ENCODE peak calls at places on chromosomes 7 and 10, in five cellular contexts. One of them, this sample, is unnamed. For H3K27me3, the result is how much of the 10 kb centered on the place peaks cover.

GRCh38 chr10:26860026-26860541 is 674 bp downstream of the ABI1 start:
- DNase-seq in heart left ventricle: peak
- DNase-seq in tibial nerve: peak
- DNase-seq in Peyer's patch: peak
- DNase-seq in testis: peak
- DNase-seq in this sample: peak

GRCh38 chr10:104492349-104492940 is 138.8 kb downstream of the CFAP58 start:
- DNase-seq in testis: no peak
- DNase-seq in Peyer's patch: no peak
- DNase-seq in heart left ventricle: no peak
- DNase-seq in tibial nerve: no peak
- DNase-seq in this sample: no peak

GRCh38 chr7:100190059-100190711 is 12.5 kb downstream of the STAG3 start:
- DNase-seq in heart left ventricle: no peak
- DNase-seq in tibial nerve: no peak
- DNase-seq in testis: no peak
- DNase-seq in Peyer's patch: no peak
- DNase-seq in this sample: no peak

GRCh38 chr10:14603539-14604102 is 171.1 kb downstream of the FAM107B start:
- DNase-seq in testis: no peak
- DNase-seq in heart left ventricle: no peak
- DNase-seq in tibial nerve: no peak
- DNase-seq in Peyer's patch: no peak
- DNase-seq in this sample: no peak

GRCh38 chr10:63504145-63504881 is 16.9 kb upstream of the REEP3 start:
- DNase-seq in testis: no peak
- DNase-seq in tibial nerve: no peak
- DNase-seq in Peyer's patch: no peak
- DNase-seq in heart left ventricle: no peak
- DNase-seq in this sample: no peak

GRCh38 chr10:75681334-75681733 is 249.9 kb downstream of the LRMDA start:
- DNase-seq in testis: no peak
- DNase-seq in heart left ventricle: no peak
- DNase-seq in Peyer's patch: no peak
- DNase-seq in tibial nerve: no peak
- DNase-seq in this sample: no peak

GRCh38 chr7:145293120-145293792 is 457.4 kb upstream of the TPK1 start:
- DNase-seq in testis: no peak
- DNase-seq in Peyer's patch: no peak
- DNase-seq in heart left ventricle: no peak
- DNase-seq in tibial nerve: no peak
- DNase-seq in this sample: no peak

GRCh38 chr7:146864644-146865043 is 748.0 kb downstream of the CNTNAP2 start:
- DNase-seq in tibial nerve: no peak
- DNase-seq in Peyer's patch: no peak
- DNase-seq in testis: no peak
- DNase-seq in heart left ventricle: no peak
- DNase-seq in this sample: no peak

GRCh38 chr7:28329616-28330373 is 82.5 kb upstream of the CREB5 start:
- DNase-seq in heart left ventricle: no peak
- DNase-seq in tibial nerve: no peak
- DNase-seq in Peyer's patch: peak
- DNase-seq in testis: no peak
- DNase-seq in this sample: peak

GRCh38 chr10:69101451-69102095 is 13.7 kb downstream of the SRGN start:
- DNase-seq in heart left ventricle: no peak
- DNase-seq in tibial nerve: no peak
- DNase-seq in testis: no peak
- DNase-seq in Peyer's patch: no peak
- DNase-seq in this sample: peak

GRCh38 chr10:19819419-19820033 is 3.3 kb downstream of the PLXDC2 start:
- DNase-seq in Peyer's patch: peak
- DNase-seq in testis: peak
- DNase-seq in heart left ventricle: peak
- DNase-seq in tibial nerve: no peak
- DNase-seq in this sample: no peak

GRCh38 chr10:60731134-60731883 is 47.0 kb upstream of the CDK1 start:
- DNase-seq in tibial nerve: no peak
- DNase-seq in testis: no peak
- DNase-seq in Peyer's patch: peak
- DNase-seq in heart left ventricle: no peak
- DNase-seq in this sample: no peak

GRCh38 chr10:119006451-119007210 is 22.9 kb upstream of the NANOS1 start:
- DNase-seq in Peyer's patch: peak
- DNase-seq in heart left ventricle: no peak
- DNase-seq in tibial nerve: peak
- DNase-seq in testis: no peak
- DNase-seq in this sample: no peak

GRCh38 chr10:133616371-133617130 is 10.0 kb downstream of the FRG2B start:
- DNase-seq in heart left ventricle: no peak
- DNase-seq in tibial nerve: no peak
- DNase-seq in Peyer's patch: no peak
- DNase-seq in testis: no peak
- DNase-seq in this sample: no peak

GRCh38 chr7:44057849-44058758 is 7.3 kb downstream of the PGAM2 start:
- DNase-seq in heart left ventricle: no peak
- DNase-seq in testis: no peak
- DNase-seq in Peyer's patch: peak
- DNase-seq in tibial nerve: no peak
- DNase-seq in this sample: peak

GRCh38 chr7:112086496-112087254 is 119.5 kb downstream of the DOCK4 start:
- DNase-seq in Peyer's patch: no peak
- DNase-seq in testis: no peak
- DNase-seq in heart left ventricle: no peak
- DNase-seq in tibial nerve: no peak
- DNase-seq in this sample: no peak

GRCh38 chr7:98628916-98629525 is 11.9 kb downstream of the NPTX2 start:
- DNase-seq in Peyer's patch: no peak
- DNase-seq in heart left ventricle: no peak
- DNase-seq in testis: no peak
- DNase-seq in tibial nerve: no peak
- DNase-seq in this sample: no peak

GRCh38 chr7:25549315-25549933 is 321.1 kb upstream of the NPVF start:
- DNase-seq in heart left ventricle: no peak
- DNase-seq in testis: no peak
- DNase-seq in Peyer's patch: no peak
- DNase-seq in tibial nerve: no peak
- DNase-seq in this sample: no peak

GRCh38 chr7:150937848-150938561 is 40.1 kb downstream of the KCNH2 start:
- DNase-seq in heart left ventricle: no peak
- DNase-seq in tibial nerve: no peak
- DNase-seq in testis: no peak
- DNase-seq in Peyer's patch: peak
- DNase-seq in this sample: no peak

DNA sequence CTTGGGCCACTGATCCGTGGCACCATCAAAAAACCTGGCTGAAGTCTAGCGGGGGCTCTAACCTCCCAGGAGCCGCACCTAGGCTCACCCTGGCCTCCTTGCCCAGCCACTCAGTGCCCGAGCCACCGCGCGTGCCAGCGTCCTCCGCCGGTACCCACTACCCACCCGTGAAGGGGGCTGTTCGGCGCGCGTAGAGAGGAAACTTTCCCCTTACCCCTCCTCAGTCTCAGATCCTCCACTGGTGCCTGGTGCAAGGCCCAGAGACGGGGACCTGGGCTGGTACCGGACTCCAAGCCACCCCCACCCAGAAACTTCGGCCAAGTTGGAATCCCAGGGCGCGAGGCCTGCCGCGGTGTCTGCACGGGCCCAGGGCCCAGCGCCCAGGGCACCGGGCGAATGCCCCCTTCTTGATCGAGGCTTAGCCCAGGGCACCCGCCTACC is 3.5 kb upstream of the EBF3 start:
- DNase-seq in Peyer's patch: no peak
- DNase-seq in heart left ventricle: no peak
- DNase-seq in testis: no peak
- DNase-seq in tibial nerve: no peak
- DNase-seq in this sample: no peak
- H3K27me3 ChIP-seq in Peyer's patch: under half
- H3K27me3 ChIP-seq in heart left ventricle: half or more
- H3K27me3 ChIP-seq in testis: under half
- H3K27me3 ChIP-seq in tibial nerve: under half
- H3K27me3 ChIP-seq in this sample: half or more

GRCh38 chr7:27117687-27118491 is 12.7 kb downstream of the HOXA4 start:
- DNase-seq in tibial nerve: no peak
- DNase-seq in testis: no peak
- DNase-seq in Peyer's patch: no peak
- DNase-seq in heart left ventricle: no peak
- DNase-seq in this sample: no peak

GRCh38 chr7:27116521-27116946 is 14.0 kb downstream of the HOXA4 start:
- DNase-seq in Peyer's patch: no peak
- DNase-seq in tibial nerve: no peak
- DNase-seq in testis: no peak
- DNase-seq in heart left ventricle: no peak
- DNase-seq in this sample: no peak

GRCh38 chr7:27116962-27117686 is 13.4 kb downstream of the HOXA4 start:
- DNase-seq in testis: no peak
- DNase-seq in tibial nerve: no peak
- DNase-seq in Peyer's patch: no peak
- DNase-seq in heart left ventricle: no peak
- DNase-seq in this sample: no peak

GRCh38 chr7:27119412-27119911 is 11.1 kb downstream of the HOXA4 start:
- DNase-seq in Peyer's patch: no peak
- DNase-seq in testis: no peak
- DNase-seq in heart left ventricle: no peak
- DNase-seq in tibial nerve: no peak
- DNase-seq in this sample: no peak

GRCh38 chr7:27118580-27118979 is 12.0 kb downstream of the HOXA4 start:
- DNase-seq in Peyer's patch: no peak
- DNase-seq in testis: no peak
- DNase-seq in tibial nerve: no peak
- DNase-seq in heart left ventricle: no peak
- DNase-seq in this sample: no peak
- H3K4me3 ChIP-seq in Peyer's patch: no peak
- H3K4me3 ChIP-seq in testis: no peak
- H3K4me3 ChIP-seq in tibial nerve: no peak
- H3K4me3 ChIP-seq in heart left ventricle: peak
- H3K4me3 ChIP-seq in this sample: no peak

GRCh38 chr7:19317461-19317860 is 172.2 kb upstream of the FERD3L start:
- DNase-seq in testis: no peak
- DNase-seq in tibial nerve: no peak
- DNase-seq in Peyer's patch: no peak
- DNase-seq in heart left ventricle: no peak
- DNase-seq in this sample: no peak

GRCh38 chr7:19327011-19327410 is 181.8 kb upstream of the FERD3L start:
- DNase-seq in heart left ventricle: no peak
- DNase-seq in testis: no peak
- DNase-seq in Peyer's patch: no peak
- DNase-seq in tibial nerve: no peak
- DNase-seq in this sample: no peak

GRCh38 chr7:19321925-19322470 is 176.8 kb upstream of the FERD3L start:
- DNase-seq in tibial nerve: no peak
- DNase-seq in testis: no peak
- DNase-seq in Peyer's patch: no peak
- DNase-seq in heart left ventricle: no peak
- DNase-seq in this sample: no peak
- H3K27me3 ChIP-seq in tibial nerve: under half
- H3K27me3 ChIP-seq in testis: under half
- H3K27me3 ChIP-seq in Peyer's patch: under half
- H3K27me3 ChIP-seq in heart left ventricle: under half
- H3K27me3 ChIP-seq in this sample: under half

GRCh38 chr7:103989200-103989784 is at the start of gene RELN:
- DNase-seq in Peyer's patch: no peak
- DNase-seq in testis: peak
- DNase-seq in heart left ventricle: no peak
- DNase-seq in tibial nerve: no peak
- DNase-seq in this sample: no peak
- H3K4me3 ChIP-seq in Peyer's patch: no peak
- H3K4me3 ChIP-seq in testis: peak
- H3K4me3 ChIP-seq in heart left ventricle: peak
- H3K4me3 ChIP-seq in tibial nerve: peak
- H3K4me3 ChIP-seq in this sample: no peak

DNA sequence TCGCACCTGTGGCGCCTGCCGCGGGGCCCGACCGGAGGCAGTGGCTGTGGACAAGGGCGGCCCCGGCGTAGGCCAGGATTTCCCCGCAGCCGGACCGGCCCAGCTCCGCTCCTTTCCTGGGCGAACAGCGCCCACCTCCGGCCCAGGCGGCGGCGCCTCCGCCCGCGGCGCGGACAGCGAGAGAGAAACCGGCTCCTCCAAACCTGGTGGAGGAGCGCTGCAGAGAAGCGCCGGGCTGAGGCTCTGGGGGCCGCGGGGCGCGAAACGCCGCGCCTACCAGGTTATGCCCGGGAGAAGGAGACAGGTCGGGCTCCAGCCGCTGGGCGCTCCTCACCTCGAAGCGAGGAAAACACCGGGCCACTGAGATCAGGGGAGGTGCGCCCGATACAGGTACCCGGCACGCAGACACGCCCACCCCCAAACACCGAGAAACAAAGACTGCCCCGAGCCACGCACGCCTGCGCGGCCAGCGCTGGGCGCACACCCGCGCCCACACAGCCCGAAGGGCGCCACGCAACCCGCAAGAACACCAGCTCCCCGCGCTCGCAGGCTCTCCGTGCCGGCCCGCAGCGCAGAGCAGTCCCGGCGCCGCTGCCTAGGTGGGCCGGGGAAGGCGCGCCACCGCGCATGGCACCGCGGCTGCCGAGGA is 3.3 kb downstream of the GRID1 start:
- DNase-seq in tibial nerve: no peak
- DNase-seq in heart left ventricle: peak
- DNase-seq in Peyer's patch: peak
- DNase-seq in testis: peak
- DNase-seq in this sample: no peak
- H3K27me3 ChIP-seq in tibial nerve: under half
- H3K27me3 ChIP-seq in heart left ventricle: under half
- H3K27me3 ChIP-seq in Peyer's patch: under half
- H3K27me3 ChIP-seq in testis: under half
- H3K27me3 ChIP-seq in this sample: under half

DNA sequence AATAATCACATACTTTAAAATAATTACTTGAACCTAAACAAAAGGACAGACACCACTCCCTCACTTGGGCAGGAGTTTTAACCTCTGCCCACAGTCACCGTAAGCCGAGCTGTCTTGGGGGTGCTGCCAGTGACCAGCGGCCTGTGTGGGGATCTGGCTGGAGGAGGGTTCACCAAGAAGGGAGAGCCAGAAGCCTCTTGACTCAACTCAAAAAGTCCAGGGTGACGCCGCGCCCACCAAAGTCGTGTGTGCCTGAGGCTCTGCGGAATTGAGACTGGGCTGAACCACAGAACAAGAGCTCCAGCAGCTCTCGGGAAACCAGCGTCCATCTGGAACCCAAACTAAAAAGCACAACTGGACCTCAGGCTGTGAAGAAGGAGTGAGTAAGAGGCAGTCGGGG is 35.8 kb downstream of the ZFAND2A start:
- DNase-seq in heart left ventricle: no peak
- DNase-seq in testis: no peak
- DNase-seq in tibial nerve: no peak
- DNase-seq in Peyer's patch: no peak
- DNase-seq in this sample: no peak
- H3K4me3 ChIP-seq in heart left ventricle: peak
- H3K4me3 ChIP-seq in testis: no peak
- H3K4me3 ChIP-seq in tibial nerve: peak
- H3K4me3 ChIP-seq in Peyer's patch: no peak
- H3K4me3 ChIP-seq in this sample: no peak